ENCODE peak calls at places on chromosome 12, in four cellular contexts. M is astrocyte of the spinal cord, Q is RWPE2, T is B cell. P is an unnamed sample.

GRCh38 chr12:21416611-21417121 is 20.8 kb upstream of the PYROXD1 start:
- DNase-seq in Q (no peak), M (peak; percentile 48), T (no peak), P (no peak)

GRCh38 chr12:85683051-85683450 is 153.2 kb downstream of the RASSF9 start:
- DNase-seq in M (no peak), T (no peak), Q (no peak), P (no peak)

GRCh38 chr12:58285551-58285950 is 344.2 kb downstream of the ATP23 start:
- DNase-seq in M (no peak), T (no peak), Q (no peak), P (no peak)

GRCh38 chr12:62934799-62935674 is at the start of gene PPM1H:
- DNase-seq in M (peak; percentile 22), Q (peak; percentile 64), T (peak; percentile 37), P (peak; percentile 79)

GRCh38 chr12:108457006-108457733 is 57.9 kb upstream of the FICD start:
- DNase-seq in Q (no peak), M (peak; percentile 44), T (peak; percentile 17), P (peak; percentile 72)

GRCh38 chr12:108729612-108730336 is 1.5 kb downstream of the CORO1C start:
- DNase-seq in M (peak; percentile 73), T (no peak), Q (no peak), P (no peak)

GRCh38 chr12:14950421-14950820 is 11.0 kb downstream of the ARHGDIB start:
- DNase-seq in Q (no peak), M (no peak), T (no peak), P (peak; percentile 26)

GRCh38 chr12:106015646-106016045 is 123.1 kb downstream of the NUAK1 start:
- DNase-seq in T (no peak), M (no peak), Q (no peak), P (no peak)

GRCh38 chr12:55842681-55843429 is at the start of gene MMP19:
- DNase-seq in T (no peak), Q (no peak), M (peak; percentile 73), P (no peak)

GRCh38 chr12:54370218-54370730 is 6.0 kb upstream of the GPR84 start:
- DNase-seq in M (peak; percentile 80), T (no peak), Q (no peak), P (peak; percentile 76)

GRCh38 chr12:66823857-66824570 is 145.1 kb upstream of the GRIP1 start:
- DNase-seq in Q (no peak), T (no peak), M (no peak), P (no peak)

GRCh38 chr12:68034567-68034966 is 45.3 kb downstream of the IFNG-AS1 start:
- DNase-seq in T (no peak), Q (no peak), M (no peak), P (no peak)

GRCh38 chr12:131108171-131108955 is 154.7 kb downstream of the ADGRD1 start:
- DNase-seq in Q (peak; percentile 17), T (no peak), M (no peak), P (no peak)

DNA sequence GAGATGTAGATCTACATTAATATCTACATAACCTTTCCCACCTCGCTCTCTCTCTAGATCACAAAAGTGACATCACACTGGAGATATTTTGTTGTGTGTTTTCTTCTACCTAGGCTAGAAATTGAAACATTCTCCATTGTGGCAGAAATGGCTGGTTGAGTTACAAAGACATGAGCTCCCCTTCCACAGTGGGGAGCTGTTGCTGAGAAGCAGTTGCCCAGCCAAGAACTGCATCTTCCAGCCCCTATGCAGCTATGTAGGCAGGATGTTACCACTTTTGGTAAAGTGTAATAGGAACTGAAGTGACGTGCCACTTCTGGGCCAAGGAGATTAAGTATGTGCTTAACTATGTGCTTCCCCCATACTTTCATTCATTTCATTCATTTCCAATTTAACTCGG is 138.7 kb upstream of the E2F7 start:
- DNase-seq in M (no peak), T (no peak), Q (no peak), P (no peak)
- TF ChIP-seq CTCF in M (peak; percentile 10), T (no peak), Q (peak; percentile 14), P (no peak)

DNA sequence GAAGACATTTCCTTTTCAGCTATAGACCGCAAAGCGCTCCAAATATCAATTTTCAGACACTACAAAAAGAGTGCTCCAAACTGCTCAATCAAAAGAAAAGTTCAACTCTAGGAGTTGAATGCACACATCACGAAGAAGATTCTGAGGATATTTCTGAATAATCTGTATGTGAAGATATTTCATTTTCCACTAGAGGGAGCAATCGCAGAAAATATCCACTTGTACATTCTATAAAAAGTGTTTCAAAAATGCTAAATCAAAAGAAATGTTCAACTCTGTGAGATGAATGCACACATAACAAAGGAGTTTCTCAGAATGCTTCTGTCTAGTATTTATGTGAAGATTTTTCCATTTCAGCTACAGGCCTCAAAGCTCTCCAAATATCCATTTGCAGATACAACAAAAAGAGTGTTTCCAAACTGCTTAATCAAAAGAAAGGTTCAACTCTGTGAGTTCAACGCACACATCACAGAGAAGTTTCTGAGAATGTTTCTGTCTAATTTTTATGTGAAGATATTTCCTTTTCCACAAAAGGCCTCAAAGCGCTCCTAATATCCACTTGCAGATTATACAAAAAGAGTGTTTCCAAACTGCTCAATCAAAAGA is 643.8 kb upstream of the ALG10B start:
- DNase-seq in M (no peak), Q (no peak), T (no peak), P (no peak)
- TF ChIP-seq CTCF in M (no peak), Q (peak; percentile 54), T (no peak), P (no peak)

DNA sequence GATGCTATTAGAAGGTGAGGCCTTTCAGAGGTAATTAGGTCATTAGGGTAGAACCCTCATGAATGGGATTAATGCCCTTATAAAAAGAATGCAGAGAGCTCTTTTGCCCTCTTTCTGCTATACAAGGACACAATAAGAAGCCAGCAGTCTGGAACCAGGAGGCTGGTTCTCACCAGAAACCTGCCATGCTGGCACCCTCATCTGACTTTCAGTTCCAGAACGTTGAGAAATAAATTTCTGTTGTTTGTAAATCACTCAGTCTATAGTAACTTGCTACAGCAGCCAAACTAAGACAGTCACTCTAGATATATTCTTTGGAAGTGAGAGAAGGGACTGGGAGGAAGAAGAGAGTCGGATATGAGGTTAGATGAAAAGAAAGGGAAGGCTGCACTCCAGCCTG is 125.0 kb upstream of the MYF6 start:
- DNase-seq in Q (no peak), M (no peak), T (no peak), P (no peak)
- TF ChIP-seq CTCF in Q (no peak), M (no peak), T (no peak), P (no peak)

GRCh38 chr12:45898094-45898493 is 92.3 kb downstream of the SCAF11 start:
- DNase-seq in Q (no peak), M (no peak), T (no peak), P (no peak)

GRCh38 chr12:45895961-45896360 is 94.4 kb downstream of the SCAF11 start:
- DNase-seq in T (no peak), Q (no peak), M (no peak), P (no peak)

GRCh38 chr12:45890276-45890675 is 100.1 kb downstream of the SCAF11 start:
- DNase-seq in T (no peak), M (no peak), Q (no peak), P (no peak)

GRCh38 chr12:45887544-45887943 is 102.8 kb downstream of the SCAF11 start:
- DNase-seq in Q (no peak), T (no peak), M (no peak), P (no peak)

DNA sequence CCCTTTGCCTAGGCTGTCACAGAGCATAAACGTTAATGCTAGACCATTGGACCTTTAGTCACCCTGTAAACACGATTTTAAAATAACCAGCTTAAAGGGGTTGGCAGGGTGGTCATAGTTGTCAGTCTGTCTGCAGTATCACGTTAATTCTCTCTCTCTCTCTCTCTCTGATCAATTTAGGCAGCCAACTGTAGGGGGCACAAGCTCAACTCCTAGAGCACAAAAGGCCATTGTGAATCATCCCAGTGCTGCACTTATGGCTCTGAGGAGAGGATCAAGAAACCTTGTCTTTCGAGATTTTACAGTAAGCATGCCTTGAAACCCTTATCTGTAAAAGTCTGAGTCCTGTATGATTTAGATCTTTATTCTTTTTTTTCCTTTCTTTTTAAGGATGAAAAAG is 97.1 kb downstream of the SCAF11 start:
- DNase-seq in M (no peak), T (no peak), Q (no peak), P (no peak)
- TF ChIP-seq CTCF in M (peak; percentile 20), T (peak; percentile 14), Q (no peak), P (no peak)

GRCh38 chr12:18882690-18883089 is 144.8 kb downstream of the CAPZA3 start:
- DNase-seq in T (no peak), M (no peak), Q (no peak), P (no peak)
- TF ChIP-seq CTCF in T (no peak), M (no peak), Q (no peak), P (no peak)

P was measured in GM20000.